ENCODE peak calls at places on chromosomes 2 and 18, in eight cellular contexts. One of them, this sample, is unnamed.

GRCh38 chr2:127280693-127281092 is 13.3 kb downstream of the ERCC3 start:
- DNase-seq in amniotic stem cell: no peak
- DNase-seq in AG08395: no peak
- DNase-seq in stimulated activated CD4-positive, alpha-beta T cell treated with anti-CD3 and anti-CD28 coated beads, Interleukin-2, amount 100 ng/mL, for 48 hours: no peak
- DNase-seq in NCI-H1092 treated with DMSO at 0.1 percent for 48 hours: no peak
- DNase-seq in NCI-H1417: no peak
- DNase-seq in tibial artery: no peak
- DNase-seq in fibroblast of lung: no peak
- DNase-seq in this sample: no peak

GRCh38 chr2:12120281-12121150 is 374.1 kb downstream of the LPIN1 start:
- DNase-seq in amniotic stem cell: peak; percentile 64
- DNase-seq in AG08395: peak; percentile 53
- DNase-seq in stimulated activated CD4-positive, alpha-beta T cell treated with anti-CD3 and anti-CD28 coated beads, Interleukin-2, amount 100 ng/mL, for 48 hours: no peak
- DNase-seq in NCI-H1092 treated with DMSO at 0.1 percent for 48 hours: no peak
- DNase-seq in NCI-H1417: no peak
- DNase-seq in tibial artery: no peak
- DNase-seq in fibroblast of lung: peak; percentile 60
- DNase-seq in this sample: no peak

GRCh38 chr2:186569906-186570305 is 19.9 kb upstream of the ITGAV start:
- DNase-seq in amniotic stem cell: no peak
- DNase-seq in AG08395: no peak
- DNase-seq in stimulated activated CD4-positive, alpha-beta T cell treated with anti-CD3 and anti-CD28 coated beads, Interleukin-2, amount 100 ng/mL, for 48 hours: no peak
- DNase-seq in NCI-H1092 treated with DMSO at 0.1 percent for 48 hours: no peak
- DNase-seq in NCI-H1417: peak; percentile 37
- DNase-seq in tibial artery: no peak
- DNase-seq in fibroblast of lung: peak; percentile 77
- DNase-seq in this sample: no peak

GRCh38 chr18:22169889-22170420 is 566 bp downstream of the GATA6 start:
- DNase-seq in amniotic stem cell: no peak
- DNase-seq in AG08395: peak; percentile 47
- DNase-seq in stimulated activated CD4-positive, alpha-beta T cell treated with anti-CD3 and anti-CD28 coated beads, Interleukin-2, amount 100 ng/mL, for 48 hours: no peak
- DNase-seq in NCI-H1092 treated with DMSO at 0.1 percent for 48 hours: peak; percentile 34
- DNase-seq in NCI-H1417: no peak
- DNase-seq in tibial artery: no peak
- DNase-seq in fibroblast of lung: no peak
- DNase-seq in this sample: no peak

GRCh38 chr2:65158557-65158956 is 28.7 kb upstream of the RAB1A start:
- DNase-seq in amniotic stem cell: no peak
- DNase-seq in AG08395: no peak
- DNase-seq in stimulated activated CD4-positive, alpha-beta T cell treated with anti-CD3 and anti-CD28 coated beads, Interleukin-2, amount 100 ng/mL, for 48 hours: no peak
- DNase-seq in NCI-H1092 treated with DMSO at 0.1 percent for 48 hours: no peak
- DNase-seq in NCI-H1417: no peak
- DNase-seq in tibial artery: no peak
- DNase-seq in fibroblast of lung: no peak
- DNase-seq in this sample: no peak

GRCh38 chr2:178309541-178309940 is 115.2 kb downstream of the OSBPL6 start:
- DNase-seq in amniotic stem cell: no peak
- DNase-seq in AG08395: no peak
- DNase-seq in stimulated activated CD4-positive, alpha-beta T cell treated with anti-CD3 and anti-CD28 coated beads, Interleukin-2, amount 100 ng/mL, for 48 hours: no peak
- DNase-seq in NCI-H1092 treated with DMSO at 0.1 percent for 48 hours: no peak
- DNase-seq in NCI-H1417: no peak
- DNase-seq in tibial artery: no peak
- DNase-seq in fibroblast of lung: no peak
- DNase-seq in this sample: no peak

GRCh38 chr2:219612605-219613286 is 14.7 kb upstream of the SLC4A3 start:
- DNase-seq in amniotic stem cell: no peak
- DNase-seq in AG08395: no peak
- DNase-seq in stimulated activated CD4-positive, alpha-beta T cell treated with anti-CD3 and anti-CD28 coated beads, Interleukin-2, amount 100 ng/mL, for 48 hours: no peak
- DNase-seq in NCI-H1092 treated with DMSO at 0.1 percent for 48 hours: no peak
- DNase-seq in NCI-H1417: no peak
- DNase-seq in tibial artery: no peak
- DNase-seq in fibroblast of lung: no peak
- DNase-seq in this sample: no peak

GRCh38 chr2:18061717-18062116 is 183.2 kb downstream of the KCNS3 start:
- DNase-seq in amniotic stem cell: no peak
- DNase-seq in AG08395: no peak
- DNase-seq in stimulated activated CD4-positive, alpha-beta T cell treated with anti-CD3 and anti-CD28 coated beads, Interleukin-2, amount 100 ng/mL, for 48 hours: no peak
- DNase-seq in NCI-H1092 treated with DMSO at 0.1 percent for 48 hours: no peak
- DNase-seq in NCI-H1417: no peak
- DNase-seq in tibial artery: no peak
- DNase-seq in fibroblast of lung: no peak
- DNase-seq in this sample: no peak

This sample was measured in amygdala.